ENCODE peak calls at places on chromosomes 6 and 20, in eight cellular contexts. F, L, Q, G, H, O, C and J are unnamed samples. For H3K4me1, the result is how much of the 10 kb centered on the place peaks cover.

GRCh38 chr6:98834060-98835031 is at the start of gene POU3F2:
- DNase-seq in Q (no peak), O (peak), G (peak), C (peak), F (peak), L (peak), H (peak), J (peak)

GRCh38 chr6:2938004-2938631 is 33.2 kb downstream of the SERPINB6 start:
- DNase-seq in O (no peak), G (no peak), H (no peak), F (no peak), L (no peak), C (no peak), Q (peak), J (no peak)

GRCh38 chr6:148247386-148248063 is 95.1 kb upstream of the SASH1 start:
- DNase-seq in F (no peak), Q (no peak), G (no peak), H (no peak), C (no peak), L (no peak), O (no peak), J (no peak)

GRCh38 chr6:13378669-13379590 is 50.6 kb upstream of the TBC1D7 start:
- DNase-seq in F (no peak), C (no peak), G (peak), L (peak), H (no peak), O (no peak), Q (no peak), J (no peak)

GRCh38 chr6:2244261-2245102 is 923 bp downstream of the GMDS start:
- DNase-seq in L (no peak), Q (no peak), H (no peak), G (peak), F (no peak), O (no peak), C (peak), J (peak)

GRCh38 chr6:139027620-139028182 is 844 bp upstream of the ABRACL start:
- DNase-seq in O (peak), C (peak), Q (no peak), L (no peak), H (no peak), F (no peak), G (no peak), J (peak)

GRCh38 chr6:128538763-128539162 is 18.4 kb upstream of the PTPRK start:
- DNase-seq in H (no peak), G (no peak), Q (no peak), L (no peak), C (no peak), O (no peak), F (no peak), J (no peak)

GRCh38 chr6:90146024-90146423 is 150.6 kb downstream of the BACH2 start:
- DNase-seq in C (no peak), L (no peak), Q (no peak), F (no peak), G (no peak), O (no peak), H (no peak), J (no peak)

GRCh38 chr6:69846770-69847506 is 19.4 kb upstream of the COL19A1 start:
- DNase-seq in L (no peak), C (no peak), O (no peak), H (no peak), Q (no peak), G (no peak), F (no peak), J (no peak)

GRCh38 chr6:7155871-7156579 is 48.3 kb downstream of the RREB1 start:
- DNase-seq in Q (no peak), O (no peak), F (no peak), H (no peak), C (no peak), L (peak), G (no peak), J (peak)

GRCh38 chr20:39849664-39850063 is 839.4 kb downstream of the MAFB start:
- DNase-seq in C (peak), G (peak), F (peak), L (no peak), O (no peak), H (no peak), Q (no peak), J (peak)

GRCh38 chr20:36435799-36436541 is 105.3 kb upstream of the MYL9 start:
- DNase-seq in L (peak), F (peak), Q (no peak), O (peak), G (peak), H (peak), C (peak), J (peak)

GRCh38 chr20:25352746-25353145 is 37.9 kb downstream of the ABHD12 start:
- DNase-seq in F (no peak), O (no peak), G (no peak), L (no peak), H (no peak), Q (no peak), C (peak), J (no peak)

GRCh38 chr20:25355191-25355590 is 35.4 kb downstream of the ABHD12 start:
- DNase-seq in G (no peak), H (no peak), C (no peak), O (no peak), L (peak), F (no peak), Q (no peak), J (no peak)

GRCh38 chr20:25355866-25356265 is 34.8 kb downstream of the ABHD12 start:
- DNase-seq in H (no peak), O (no peak), G (no peak), C (no peak), F (no peak), L (no peak), Q (no peak), J (no peak)

GRCh38 chr20:25353754-25354705 is 36.6 kb downstream of the ABHD12 start:
- DNase-seq in H (no peak), C (peak), Q (no peak), L (no peak), F (no peak), O (no peak), G (peak), J (no peak)

DNA sequence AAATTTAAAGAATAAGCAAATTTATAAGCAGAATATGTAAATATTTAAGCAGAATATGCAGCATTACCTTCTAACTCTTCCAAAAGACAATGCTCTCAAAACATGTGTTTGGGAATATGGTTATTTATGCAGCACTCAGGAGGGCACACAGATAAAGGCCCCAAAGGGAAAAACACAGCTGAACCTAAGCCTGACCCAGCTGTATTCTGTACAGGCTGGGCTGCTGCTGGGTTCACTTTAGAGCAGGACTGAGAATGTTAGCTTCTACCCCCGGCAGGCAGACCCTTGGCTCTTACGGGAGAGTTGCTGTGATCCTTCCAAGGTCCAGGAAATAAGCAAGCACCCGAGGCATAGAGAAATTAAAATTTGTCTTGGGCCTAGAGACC is 37.3 kb downstream of the ABHD12 start:
- DNase-seq in F (no peak), G (no peak), L (no peak), O (no peak), Q (no peak), H (no peak), C (no peak), J (no peak)
- H3K4me1 ChIP-seq in F (under half), G (half or more), L (under half), O (under half), Q (under half), H (under half), C (under half), J (under half)

DNA sequence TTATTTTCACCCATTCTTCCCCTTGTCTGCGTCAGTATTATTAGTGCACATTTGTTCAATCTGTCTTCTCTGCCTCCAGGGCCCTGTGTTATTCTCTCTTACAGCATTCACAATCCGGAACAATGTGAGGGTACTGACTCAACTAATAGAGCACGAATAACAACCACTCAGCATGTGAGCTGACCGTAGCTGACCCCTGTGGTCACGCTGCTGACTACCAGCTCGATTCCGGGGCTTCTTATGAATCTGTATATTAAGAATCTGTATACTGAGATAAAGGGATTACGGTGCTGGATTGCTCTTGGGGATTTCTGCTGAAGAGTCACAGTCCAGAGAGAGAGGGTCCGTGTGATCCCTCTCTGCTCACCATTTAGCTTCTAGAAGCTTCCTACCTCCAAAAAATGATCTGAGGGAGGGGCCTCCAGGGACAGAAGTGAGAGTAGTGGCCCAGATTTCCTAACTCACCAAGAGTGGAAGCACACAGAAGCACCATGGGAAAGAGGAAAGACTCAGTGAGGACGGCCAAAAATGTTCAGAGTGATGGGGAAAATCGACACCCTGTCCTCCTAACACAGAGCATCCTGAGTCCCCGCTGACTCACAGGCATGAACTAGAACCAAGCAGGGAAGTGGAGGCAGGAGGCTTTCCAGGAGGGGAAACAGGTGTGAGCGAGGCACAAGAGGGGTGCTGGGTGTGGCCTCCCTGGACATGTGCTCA is 156.2 kb downstream of the THBS2 start:
- DNase-seq in H (no peak), O (no peak), G (no peak), C (no peak), L (no peak), Q (no peak), F (no peak), J (no peak)
- H3K27ac ChIP-seq in H (no peak), O (no peak), G (no peak), C (no peak), L (no peak), Q (no peak), F (no peak), J (no peak)

GRCh38 chr20:44585042-44585968 is 2.9 kb downstream of the PKIG start:
- DNase-seq in O (no peak), C (no peak), Q (no peak), L (peak), G (no peak), H (no peak), F (no peak), J (no peak)
- H3K4me1 ChIP-seq in O (under half), C (under half), Q (half or more), L (half or more), G (under half), H (under half), F (under half), J (under half)

DNA sequence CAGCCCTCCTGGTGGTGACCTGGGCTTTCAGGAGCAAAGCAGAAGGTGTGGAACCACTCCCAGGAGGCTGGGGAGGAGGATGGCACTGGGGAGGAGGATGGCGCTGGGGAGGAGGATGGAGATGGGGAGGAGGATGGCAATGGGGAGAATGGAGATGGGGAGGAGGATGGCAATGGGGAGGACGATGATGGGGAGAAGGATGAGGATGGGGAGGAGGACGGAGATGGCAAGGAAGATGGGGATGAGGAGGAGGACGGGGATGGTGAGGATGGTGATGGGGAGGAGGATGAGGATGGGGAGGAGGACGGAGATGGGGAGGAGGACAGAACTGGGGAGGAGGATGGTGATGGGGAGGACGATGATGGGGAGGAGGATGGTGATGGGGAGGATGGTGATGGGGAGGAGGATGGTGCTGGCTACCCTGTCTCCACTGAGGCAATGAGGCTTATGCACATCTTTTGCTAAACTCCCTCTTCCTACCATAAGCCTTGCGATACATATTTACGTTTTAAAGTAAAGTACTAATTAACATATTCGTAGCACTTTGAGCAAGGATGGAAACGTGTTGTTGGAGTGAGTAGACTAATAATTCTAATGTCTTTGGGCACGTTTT is 7.4 kb downstream of the SMOC2 start:
- DNase-seq in G (no peak), Q (no peak), L (no peak), H (no peak), C (no peak), O (no peak), F (no peak), J (no peak)
- H3K27ac ChIP-seq in G (no peak), Q (no peak), L (no peak), H (no peak), C (no peak), O (no peak), F (no peak), J (no peak)

DNA sequence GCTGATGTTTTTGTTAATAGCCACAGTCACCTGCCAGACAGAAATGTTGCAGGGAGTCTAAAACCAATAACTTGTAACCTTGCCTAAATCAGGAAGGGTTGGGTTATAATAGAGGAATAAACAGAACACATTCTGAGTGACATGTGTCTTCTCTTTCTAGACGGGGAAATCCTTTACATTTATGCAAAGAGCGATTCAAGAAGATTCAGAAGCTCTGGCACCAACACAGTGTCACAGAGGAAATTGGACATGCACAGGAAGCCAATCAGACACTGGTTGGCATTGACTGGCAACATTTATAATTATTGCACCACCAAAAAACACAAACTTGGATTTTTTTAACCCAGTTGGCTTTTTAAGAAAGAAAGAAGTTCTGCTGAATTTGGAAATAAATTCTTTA is 31.5 kb downstream of the PRPH2 start:
- DNase-seq in Q (no peak), O (no peak), C (no peak), L (no peak), F (no peak), G (no peak), H (no peak), J (no peak)
- H3K4me1 ChIP-seq in Q (under half), O (under half), C (under half), L (under half), F (under half), G (under half), H (under half), J (half or more)

GRCh38 chr6:52552278-52552643 is 24.6 kb downstream of the TRAM2 start:
- DNase-seq in Q (no peak), G (no peak), H (no peak), O (no peak), L (peak), C (no peak), F (no peak), J (peak)

GRCh38 chr6:52550014-52550575 is 26.8 kb downstream of the TRAM2 start:
- DNase-seq in F (no peak), Q (no peak), H (no peak), G (no peak), O (no peak), C (no peak), L (no peak), J (no peak)

GRCh38 chr6:52553719-52554118 is 23.1 kb downstream of the TRAM2 start:
- DNase-seq in C (no peak), F (no peak), H (no peak), L (no peak), Q (no peak), G (no peak), O (no peak), J (no peak)

GRCh38 chr6:52553158-52553557 is 23.7 kb downstream of the TRAM2 start:
- DNase-seq in H (no peak), C (no peak), F (no peak), Q (no peak), L (no peak), O (no peak), G (no peak), J (no peak)

DNA sequence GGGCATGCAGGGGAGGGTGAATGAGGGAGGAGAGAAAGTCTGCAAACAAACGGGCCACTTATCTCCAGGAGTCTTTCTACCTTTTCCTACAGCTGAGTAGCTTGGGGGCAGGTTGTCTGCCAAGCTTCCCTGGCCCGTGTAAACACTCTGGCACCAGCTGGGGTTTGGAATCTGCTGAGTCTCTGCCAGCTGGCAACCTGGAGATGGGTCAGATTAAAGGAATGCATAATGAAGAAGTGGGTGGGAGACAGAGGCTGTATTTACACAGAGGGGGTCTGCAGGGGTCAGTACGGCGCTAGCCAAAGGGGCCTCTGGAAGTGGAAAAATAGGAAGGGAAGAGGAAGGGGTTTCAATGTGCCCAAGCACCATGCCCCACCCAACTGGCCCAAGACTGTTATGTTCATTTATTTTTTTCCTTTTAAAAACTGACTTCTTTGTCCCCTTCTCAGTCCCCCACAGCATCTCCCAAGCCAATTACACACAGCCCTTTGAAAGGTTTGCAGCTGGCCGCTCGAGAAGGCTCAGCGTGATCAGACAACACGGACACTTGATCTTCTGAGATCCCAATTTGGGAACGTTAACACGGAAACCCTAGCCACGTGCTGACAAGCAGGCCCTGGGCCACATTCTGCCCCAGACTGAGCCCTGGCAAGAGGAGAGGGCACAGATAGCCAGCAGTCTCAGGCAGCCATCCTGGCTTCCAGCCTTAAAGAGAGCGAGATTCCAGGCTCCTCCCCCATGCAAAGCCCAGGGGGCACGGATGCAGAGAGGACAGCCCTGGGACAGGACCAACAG is 25.2 kb downstream of the TRAM2 start:
- DNase-seq in C (peak), L (no peak), Q (no peak), O (no peak), F (peak), H (no peak), G (peak), J (peak)
- H3K27ac ChIP-seq in C (no peak), L (peak), Q (peak), O (no peak), F (peak), H (no peak), G (peak), J (peak)

DNA sequence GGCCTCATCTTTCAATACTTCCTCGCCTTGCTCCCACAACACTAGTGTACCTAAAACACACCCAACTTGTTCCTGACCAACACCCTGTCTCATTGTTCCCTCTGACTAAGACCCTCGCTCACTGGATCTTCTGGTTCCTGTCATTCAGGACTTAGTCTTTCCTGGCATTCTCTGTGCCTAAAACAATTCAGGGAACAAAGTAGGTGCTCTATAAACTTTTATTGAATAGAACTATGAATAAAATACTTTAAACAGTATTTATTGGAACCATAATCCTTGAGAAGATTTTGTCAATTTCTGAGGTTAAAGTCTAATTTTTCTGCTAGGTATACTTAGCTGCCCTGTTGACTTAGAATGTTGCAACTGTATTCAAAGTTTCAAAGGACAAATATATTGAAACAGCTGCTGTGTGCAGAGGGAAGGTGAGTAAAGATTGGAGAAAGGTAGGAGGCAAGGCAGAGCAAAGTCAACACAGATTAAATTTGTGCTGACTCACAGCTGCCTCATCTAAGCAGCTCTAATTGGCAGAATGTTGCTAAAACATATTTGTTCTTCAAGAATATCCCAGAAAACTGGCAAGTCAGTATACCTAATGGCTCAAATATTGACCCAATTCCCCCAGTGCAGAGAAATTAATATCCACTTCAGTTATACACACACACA is 37.6 kb downstream of the GSTA2 start:
- DNase-seq in F (no peak), L (no peak), Q (no peak), O (no peak), C (peak), H (no peak), G (peak), J (no peak)
- H3K4me1 ChIP-seq in F (under half), L (under half), Q (under half), O (under half), C (under half), H (under half), G (half or more), J (under half)

GRCh38 chr6:158773581-158774449 is 45.4 kb downstream of the EZR start:
- DNase-seq in G (no peak), C (no peak), O (no peak), L (no peak), Q (no peak), H (no peak), F (no peak), J (no peak)
- H3K27ac ChIP-seq in G (no peak), C (peak), O (no peak), L (no peak), Q (peak), H (no peak), F (peak), J (no peak)

GRCh38 chr6:43497129-43497396 is 13.1 kb downstream of the LRRC73 start:
- DNase-seq in C (no peak), H (no peak), Q (no peak), O (no peak), G (no peak), F (no peak), L (no peak), J (no peak)
- H3K4me1 ChIP-seq in C (half or more), H (under half), Q (under half), O (under half), G (under half), F (under half), L (under half), J (under half)